ENCODE peak calls at places on chromosomes 5 and 9, in ten cellular contexts. One of them, this sample, is unnamed.

GRCh38 chr5:136043968-136044610 is 15.3 kb downstream of the TGFBI start:
- DNase-seq in nephron progenitor cell: no peak
- DNase-seq in GM06990: no peak
- DNase-seq in tibial artery: peak
- DNase-seq in OCI-LY7: no peak
- DNase-seq in AG04450: no peak
- DNase-seq in H9: no peak
- DNase-seq in prostate gland: no peak
- DNase-seq in RWPE1: no peak
- DNase-seq in AG09309: no peak
- DNase-seq in this sample: no peak

GRCh38 chr5:80619081-80619480 is 35.4 kb upstream of the MSH3 start:
- DNase-seq in nephron progenitor cell: no peak
- DNase-seq in GM06990: no peak
- DNase-seq in tibial artery: no peak
- DNase-seq in OCI-LY7: no peak
- DNase-seq in AG04450: no peak
- DNase-seq in H9: no peak
- DNase-seq in prostate gland: no peak
- DNase-seq in RWPE1: no peak
- DNase-seq in AG09309: no peak
- DNase-seq in this sample: no peak

GRCh38 chr5:80963521-80963895 is 3.3 kb downstream of the RASGRF2 start:
- DNase-seq in nephron progenitor cell: no peak
- DNase-seq in GM06990: no peak
- DNase-seq in tibial artery: no peak
- DNase-seq in OCI-LY7: no peak
- DNase-seq in AG04450: no peak
- DNase-seq in H9: no peak
- DNase-seq in prostate gland: no peak
- DNase-seq in RWPE1: no peak
- DNase-seq in AG09309: no peak
- DNase-seq in this sample: no peak

GRCh38 chr9:22528485-22528884 is 81.9 kb downstream of the DMRTA1 start:
- DNase-seq in nephron progenitor cell: no peak
- DNase-seq in GM06990: no peak
- DNase-seq in tibial artery: no peak
- DNase-seq in OCI-LY7: peak
- DNase-seq in AG04450: peak
- DNase-seq in H9: no peak
- DNase-seq in prostate gland: no peak
- DNase-seq in RWPE1: no peak
- DNase-seq in AG09309: no peak
- DNase-seq in this sample: no peak

GRCh38 chr9:131366745-131367401 is 27.0 kb upstream of the PRRC2B start:
- DNase-seq in nephron progenitor cell: peak
- DNase-seq in GM06990: no peak
- DNase-seq in tibial artery: no peak
- DNase-seq in OCI-LY7: peak
- DNase-seq in AG04450: no peak
- DNase-seq in H9: peak
- DNase-seq in prostate gland: no peak
- DNase-seq in RWPE1: peak
- DNase-seq in AG09309: peak
- DNase-seq in this sample: no peak

GRCh38 chr5:121503111-121503840 is 348.4 kb upstream of the FTMT start:
- DNase-seq in nephron progenitor cell: peak
- DNase-seq in GM06990: no peak
- DNase-seq in tibial artery: peak
- DNase-seq in OCI-LY7: peak
- DNase-seq in AG04450: no peak
- DNase-seq in H9: peak
- DNase-seq in prostate gland: peak
- DNase-seq in RWPE1: no peak
- DNase-seq in AG09309: no peak
- DNase-seq in this sample: no peak

GRCh38 chr5:96796434-96796833 is 11.3 kb downstream of the ERAP1 start:
- DNase-seq in nephron progenitor cell: no peak
- DNase-seq in GM06990: no peak
- DNase-seq in tibial artery: no peak
- DNase-seq in OCI-LY7: no peak
- DNase-seq in AG04450: no peak
- DNase-seq in H9: no peak
- DNase-seq in prostate gland: no peak
- DNase-seq in RWPE1: no peak
- DNase-seq in AG09309: no peak
- DNase-seq in this sample: no peak

GRCh38 chr9:96487949-96488348 is 38.0 kb downstream of the HABP4 start:
- DNase-seq in nephron progenitor cell: no peak
- DNase-seq in GM06990: no peak
- DNase-seq in tibial artery: no peak
- DNase-seq in OCI-LY7: no peak
- DNase-seq in AG04450: no peak
- DNase-seq in H9: no peak
- DNase-seq in prostate gland: no peak
- DNase-seq in RWPE1: no peak
- DNase-seq in AG09309: no peak
- DNase-seq in this sample: no peak

GRCh38 chr5:172683696-172684464 is 42.8 kb downstream of the NEURL1B start:
- DNase-seq in nephron progenitor cell: peak
- DNase-seq in GM06990: no peak
- DNase-seq in tibial artery: no peak
- DNase-seq in OCI-LY7: no peak
- DNase-seq in AG04450: no peak
- DNase-seq in H9: peak
- DNase-seq in prostate gland: no peak
- DNase-seq in RWPE1: no peak
- DNase-seq in AG09309: no peak
- DNase-seq in this sample: no peak

GRCh38 chr9:18935521-18935920 is 97.5 kb downstream of the SAXO1 start:
- DNase-seq in nephron progenitor cell: no peak
- DNase-seq in GM06990: no peak
- DNase-seq in tibial artery: no peak
- DNase-seq in OCI-LY7: no peak
- DNase-seq in AG04450: no peak
- DNase-seq in H9: no peak
- DNase-seq in prostate gland: no peak
- DNase-seq in RWPE1: no peak
- DNase-seq in AG09309: no peak
- DNase-seq in this sample: no peak

GRCh38 chr5:55540525-55540924 is 5.8 kb upstream of the PLPP1 start:
- DNase-seq in nephron progenitor cell: no peak
- DNase-seq in GM06990: no peak
- DNase-seq in tibial artery: no peak
- DNase-seq in OCI-LY7: peak
- DNase-seq in AG04450: no peak
- DNase-seq in H9: no peak
- DNase-seq in prostate gland: no peak
- DNase-seq in RWPE1: no peak
- DNase-seq in AG09309: no peak
- DNase-seq in this sample: no peak

GRCh38 chr5:114988096-114988495 is 181.6 kb downstream of the TRIM36 start:
- DNase-seq in nephron progenitor cell: no peak
- DNase-seq in GM06990: no peak
- DNase-seq in tibial artery: no peak
- DNase-seq in OCI-LY7: no peak
- DNase-seq in AG04450: no peak
- DNase-seq in H9: no peak
- DNase-seq in prostate gland: no peak
- DNase-seq in RWPE1: no peak
- DNase-seq in AG09309: no peak
- DNase-seq in this sample: no peak

GRCh38 chr5:172105811-172106210 is 82.2 kb downstream of the STK10 start:
- DNase-seq in nephron progenitor cell: no peak
- DNase-seq in GM06990: no peak
- DNase-seq in tibial artery: no peak
- DNase-seq in OCI-LY7: no peak
- DNase-seq in AG04450: no peak
- DNase-seq in H9: no peak
- DNase-seq in prostate gland: no peak
- DNase-seq in RWPE1: no peak
- DNase-seq in AG09309: no peak
- DNase-seq in this sample: no peak

GRCh38 chr9:97292200-97292599 is 15.3 kb upstream of the CCDC180 start:
- DNase-seq in nephron progenitor cell: no peak
- DNase-seq in GM06990: no peak
- DNase-seq in tibial artery: no peak
- DNase-seq in OCI-LY7: no peak
- DNase-seq in AG04450: no peak
- DNase-seq in H9: no peak
- DNase-seq in prostate gland: no peak
- DNase-seq in RWPE1: no peak
- DNase-seq in AG09309: no peak
- DNase-seq in this sample: no peak

GRCh38 chr5:61228691-61229280 is 66.5 kb upstream of the SMIM15 start:
- DNase-seq in nephron progenitor cell: no peak
- DNase-seq in GM06990: peak
- DNase-seq in tibial artery: no peak
- DNase-seq in OCI-LY7: no peak
- DNase-seq in AG04450: no peak
- DNase-seq in H9: no peak
- DNase-seq in prostate gland: peak
- DNase-seq in RWPE1: peak
- DNase-seq in AG09309: no peak
- DNase-seq in this sample: no peak

GRCh38 chr5:15992918-15993317 is 186.7 kb downstream of the MARCHF11 start:
- DNase-seq in nephron progenitor cell: no peak
- DNase-seq in GM06990: no peak
- DNase-seq in tibial artery: no peak
- DNase-seq in OCI-LY7: no peak
- DNase-seq in AG04450: peak
- DNase-seq in H9: no peak
- DNase-seq in prostate gland: no peak
- DNase-seq in RWPE1: peak
- DNase-seq in AG09309: no peak
- DNase-seq in this sample: no peak
- TF ChIP-seq CTCF in nephron progenitor cell: no peak
- TF ChIP-seq CTCF in GM06990: no peak
- TF ChIP-seq CTCF in tibial artery: no peak
- TF ChIP-seq CTCF in OCI-LY7: no peak
- TF ChIP-seq CTCF in AG04450: peak
- TF ChIP-seq CTCF in H9: no peak
- TF ChIP-seq CTCF in prostate gland: no peak
- TF ChIP-seq CTCF in RWPE1: no peak
- TF ChIP-seq CTCF in AG09309: no peak
- TF ChIP-seq CTCF in this sample: no peak

DNA sequence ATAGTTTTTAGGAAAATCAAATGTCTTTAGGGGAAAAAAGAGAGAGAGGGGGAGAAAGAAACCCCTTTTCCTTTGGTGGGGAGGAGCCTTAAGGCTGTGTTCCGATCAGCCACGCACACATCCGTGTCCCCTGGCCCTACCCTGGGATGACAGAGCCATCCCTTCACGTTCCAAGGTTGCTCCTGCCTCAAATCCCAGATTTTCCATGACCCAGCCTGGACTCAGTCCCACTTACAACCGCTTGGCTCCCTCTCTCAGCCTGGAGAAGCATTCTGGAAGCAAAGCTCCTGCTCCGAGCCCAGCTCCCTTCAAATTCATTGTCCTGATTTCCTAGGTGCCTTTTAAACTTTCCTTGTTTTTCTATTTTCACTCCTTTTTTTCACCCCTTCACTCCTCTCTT is 78.5 kb downstream of the COL27A1 start:
- DNase-seq in nephron progenitor cell: no peak
- DNase-seq in GM06990: no peak
- DNase-seq in tibial artery: peak
- DNase-seq in OCI-LY7: no peak
- DNase-seq in AG04450: no peak
- DNase-seq in H9: no peak
- DNase-seq in prostate gland: no peak
- DNase-seq in RWPE1: no peak
- DNase-seq in AG09309: no peak
- DNase-seq in this sample: no peak
- TF ChIP-seq CTCF in nephron progenitor cell: no peak
- TF ChIP-seq CTCF in GM06990: no peak
- TF ChIP-seq CTCF in tibial artery: peak
- TF ChIP-seq CTCF in OCI-LY7: no peak
- TF ChIP-seq CTCF in AG04450: no peak
- TF ChIP-seq CTCF in H9: no peak
- TF ChIP-seq CTCF in prostate gland: no peak
- TF ChIP-seq CTCF in RWPE1: no peak
- TF ChIP-seq CTCF in AG09309: no peak
- TF ChIP-seq CTCF in this sample: no peak

DNA sequence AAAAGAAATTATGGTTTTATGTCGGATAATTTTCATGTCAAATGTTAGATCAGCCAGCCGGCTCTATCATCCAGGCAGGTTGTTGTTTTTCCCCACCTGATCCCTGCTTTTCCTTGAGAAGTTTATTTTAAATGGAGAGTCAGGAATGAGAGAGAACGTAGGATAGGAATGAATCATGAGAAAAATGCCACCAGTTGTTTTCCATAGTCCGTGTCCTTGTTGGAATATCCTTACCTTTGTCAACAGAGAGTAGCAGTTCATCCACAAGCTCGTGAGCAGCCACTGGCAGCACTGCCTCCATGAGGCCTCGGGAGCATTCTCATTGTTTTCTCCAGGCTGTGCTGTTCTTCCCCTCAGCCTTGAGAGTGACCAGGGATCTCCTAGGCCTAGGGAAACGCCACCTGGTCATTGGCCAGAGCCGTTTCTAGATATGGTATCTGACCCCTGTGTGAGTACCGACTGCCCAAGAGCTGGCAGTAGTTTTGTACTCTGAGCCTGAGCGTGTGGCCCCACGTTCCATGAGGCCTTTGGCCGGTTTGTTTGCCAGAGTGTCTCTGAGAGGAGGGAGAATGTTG is 293.3 kb downstream of the FANCC start:
- DNase-seq in nephron progenitor cell: no peak
- DNase-seq in GM06990: no peak
- DNase-seq in tibial artery: no peak
- DNase-seq in OCI-LY7: no peak
- DNase-seq in AG04450: no peak
- DNase-seq in H9: peak
- DNase-seq in prostate gland: no peak
- DNase-seq in RWPE1: no peak
- DNase-seq in AG09309: no peak
- DNase-seq in this sample: no peak
- TF ChIP-seq CTCF in nephron progenitor cell: no peak
- TF ChIP-seq CTCF in GM06990: no peak
- TF ChIP-seq CTCF in tibial artery: no peak
- TF ChIP-seq CTCF in OCI-LY7: no peak
- TF ChIP-seq CTCF in AG04450: no peak
- TF ChIP-seq CTCF in H9: no peak
- TF ChIP-seq CTCF in prostate gland: no peak
- TF ChIP-seq CTCF in RWPE1: no peak
- TF ChIP-seq CTCF in AG09309: no peak
- TF ChIP-seq CTCF in this sample: no peak

DNA sequence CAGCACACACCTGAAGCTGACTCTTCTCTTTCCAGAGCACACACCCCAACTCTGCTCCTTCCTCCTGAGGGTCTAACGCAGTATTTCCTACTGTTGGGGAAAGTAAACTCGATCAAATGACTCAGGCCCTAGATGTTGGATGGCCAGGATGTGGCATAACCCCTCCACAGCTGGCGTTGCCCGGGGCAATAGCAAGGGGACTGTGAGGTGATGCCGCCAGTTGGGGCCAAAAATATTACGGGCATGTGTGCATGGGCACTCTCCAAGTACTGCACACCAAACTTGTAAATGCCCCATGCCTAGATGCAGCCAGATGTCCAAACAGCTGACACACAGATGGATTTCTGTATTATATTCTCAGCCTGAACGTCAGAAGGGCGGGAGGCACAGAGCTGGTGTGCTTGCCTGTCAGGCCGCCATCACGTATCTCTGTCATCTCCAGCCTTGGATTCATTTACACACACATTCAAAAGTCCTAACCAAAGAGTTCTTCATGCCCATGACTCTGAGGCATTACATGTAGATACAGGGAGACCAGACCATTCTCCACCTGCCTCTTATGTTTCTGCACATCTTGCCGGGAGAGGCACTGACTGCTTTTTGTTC is 201.1 kb upstream of the ADAMTS16 start:
- DNase-seq in nephron progenitor cell: no peak
- DNase-seq in GM06990: no peak
- DNase-seq in tibial artery: no peak
- DNase-seq in OCI-LY7: no peak
- DNase-seq in AG04450: no peak
- DNase-seq in H9: no peak
- DNase-seq in prostate gland: no peak
- DNase-seq in RWPE1: no peak
- DNase-seq in AG09309: no peak
- DNase-seq in this sample: no peak
- TF ChIP-seq CTCF in nephron progenitor cell: no peak
- TF ChIP-seq CTCF in GM06990: no peak
- TF ChIP-seq CTCF in tibial artery: no peak
- TF ChIP-seq CTCF in OCI-LY7: no peak
- TF ChIP-seq CTCF in AG04450: no peak
- TF ChIP-seq CTCF in H9: no peak
- TF ChIP-seq CTCF in prostate gland: no peak
- TF ChIP-seq CTCF in RWPE1: no peak
- TF ChIP-seq CTCF in AG09309: no peak
- TF ChIP-seq CTCF in this sample: no peak

This sample was measured in D721Med.